ENCODE peak calls at places on chromosome 2, in six cellular contexts. L is PC-3; R is aorta; T is neuronal stem cell; M is CD8-positive, alpha-beta memory T cell; X is colonic mucosa. C is an unnamed sample. For H3K4me1, the result is how much of the 10 kb centered on the place peaks cover.

GRCh38 chr2:200239216-200239615 is 67.3 kb upstream of the SPATS2L start:
- DNase-seq in L (no peak), R (no peak), T (peak), M (peak), X (no peak), C (no peak)

GRCh38 chr2:122748552-122749011 is 993.1 kb downstream of the TSN start:
- DNase-seq in L (peak), R (no peak), T (no peak), M (no peak), X (no peak), C (no peak)

GRCh38 chr2:172839446-172839845 is 103.8 kb downstream of the RAPGEF4 start:
- DNase-seq in L (peak), R (no peak), T (no peak), M (no peak), X (no peak), C (no peak)

GRCh38 chr2:157628532-157629415 is at the start of gene ACVR1C:
- DNase-seq in L (peak), R (peak), T (peak), M (peak), X (peak), C (peak)

GRCh38 chr2:11343626-11344341 is 652 bp downstream of the ROCK2 start:
- DNase-seq in L (peak), R (peak), T (peak), M (peak), X (peak), C (peak)

GRCh38 chr2:37672104-37672869 is 845 bp upstream of the CDC42EP3 start:
- DNase-seq in L (peak), R (peak), T (peak), M (peak), X (peak), C (peak)

GRCh38 chr2:54021702-54022101 is 50.9 kb upstream of the PSME4 start:
- DNase-seq in L (no peak), R (no peak), T (no peak), M (no peak), X (no peak), C (no peak)

GRCh38 chr2:185299867-185300266 is 438.7 kb upstream of the FSIP2 start:
- DNase-seq in L (no peak), R (no peak), T (no peak), M (no peak), X (no peak), C (no peak)

GRCh38 chr2:237883951-237884392 is 24.5 kb downstream of the RAMP1 start:
- DNase-seq in L (no peak), R (peak), T (no peak), M (no peak), X (no peak), C (no peak)

GRCh38 chr2:40256649-40257048 is 195.2 kb downstream of the SLC8A1 start:
- DNase-seq in L (peak), R (no peak), T (peak), M (no peak), X (no peak), C (no peak)

GRCh38 chr2:205889073-205889472 is 196.9 kb downstream of the INO80D start:
- DNase-seq in L (peak), R (no peak), T (no peak), M (no peak), X (no peak), C (peak)

GRCh38 chr2:124149571-124149970 is 124.5 kb downstream of the CNTNAP5 start:
- DNase-seq in L (no peak), R (no peak), T (no peak), M (no peak), X (no peak), C (no peak)

GRCh38 chr2:144607899-144608477 is 88.1 kb upstream of the ZEB2 start:
- DNase-seq in L (no peak), R (no peak), T (no peak), M (no peak), X (peak), C (peak)

GRCh38 chr2:240627736-240628506 is 2.6 kb downstream of the GPR35 start:
- DNase-seq in L (no peak), R (peak), T (no peak), M (no peak), X (no peak), C (no peak)

GRCh38 chr2:46497726-46498125 is 18.4 kb downstream of the TMEM247 start:
- DNase-seq in L (no peak), R (no peak), T (no peak), M (no peak), X (no peak), C (no peak)

GRCh38 chr2:62884514-62884913 is 166.1 kb upstream of the OTX1 start:
- DNase-seq in L (no peak), R (no peak), T (no peak), M (no peak), X (no peak), C (no peak)

GRCh38 chr2:208488668-208489564 is 82.3 kb downstream of the PTH2R start:
- DNase-seq in L (no peak), R (no peak), T (no peak), M (no peak), X (no peak), C (no peak)

GRCh38 chr2:68569604-68570003 is 73.8 kb upstream of the PROKR1 start:
- DNase-seq in L (peak), R (no peak), T (no peak), M (no peak), X (no peak), C (no peak)

GRCh38 chr2:109213646-109214417 is 84.8 kb downstream of the SH3RF3 start:
- DNase-seq in L (peak), R (no peak), T (no peak), M (peak), X (no peak), C (peak)

GRCh38 chr2:69694894-69695849 is 46.8 kb upstream of the ANXA4 start:
- DNase-seq in L (peak), R (no peak), T (no peak), M (no peak), X (no peak), C (no peak)

GRCh38 chr2:233240897-233241296 is 10.6 kb upstream of the ATG16L1 start:
- DNase-seq in L (peak), R (no peak), T (no peak), M (peak), X (no peak), C (no peak)

GRCh38 chr2:228507870-228508269 is 326.4 kb upstream of the SPHKAP start:
- DNase-seq in L (no peak), R (no peak), T (no peak), M (no peak), X (no peak), C (peak)

GRCh38 chr2:26492749-26493515 is 15.0 kb upstream of the OTOF start:
- DNase-seq in L (no peak), R (peak), T (no peak), M (no peak), X (no peak), C (no peak)

GRCh38 chr2:227297052-227297451 is 28.0 kb upstream of the MFF start:
- DNase-seq in L (no peak), R (no peak), T (no peak), M (no peak), X (no peak), C (no peak)

GRCh38 chr2:77064324-77064723 is 457.9 kb downstream of the LRRTM4 start:
- DNase-seq in L (no peak), R (no peak), T (no peak), M (no peak), X (no peak), C (no peak)

GRCh38 chr2:8574196-8575010 is 107.5 kb upstream of the ID2 start:
- DNase-seq in L (no peak), R (peak), T (no peak), M (no peak), X (peak), C (no peak)

GRCh38 chr2:127763776-127764175 is 47.2 kb downstream of the WDR33 start:
- DNase-seq in L (no peak), R (no peak), T (no peak), M (no peak), X (no peak), C (no peak)

GRCh38 chr2:204027105-204027504 is 90.5 kb downstream of the ICOS start:
- DNase-seq in L (peak), R (no peak), T (no peak), M (peak), X (no peak), C (no peak)

GRCh38 chr2:7704296-7704865 is 787.2 kb downstream of the RNF144A start:
- DNase-seq in L (no peak), R (no peak), T (no peak), M (no peak), X (no peak), C (no peak)

GRCh38 chr2:72919414-72920316 is 2.3 kb downstream of the EMX1 start:
- DNase-seq in L (no peak), R (peak), T (no peak), M (no peak), X (no peak), C (no peak)

GRCh38 chr2:172173307-172173706 is 70.6 kb upstream of the DLX2 start:
- DNase-seq in L (no peak), R (no peak), T (no peak), M (no peak), X (no peak), C (no peak)

GRCh38 chr2:152910970-152911369 is 192.6 kb downstream of the ARL6IP6 start:
- DNase-seq in L (no peak), R (no peak), T (no peak), M (no peak), X (no peak), C (no peak)

GRCh38 chr2:40809156-40809555 is 357.3 kb upstream of the SLC8A1 start:
- DNase-seq in L (no peak), R (no peak), T (no peak), M (no peak), X (no peak), C (no peak)

GRCh38 chr2:128032092-128032491 is 4.2 kb upstream of the SAP130 start:
- DNase-seq in L (peak), R (no peak), T (no peak), M (no peak), X (no peak), C (no peak)

DNA sequence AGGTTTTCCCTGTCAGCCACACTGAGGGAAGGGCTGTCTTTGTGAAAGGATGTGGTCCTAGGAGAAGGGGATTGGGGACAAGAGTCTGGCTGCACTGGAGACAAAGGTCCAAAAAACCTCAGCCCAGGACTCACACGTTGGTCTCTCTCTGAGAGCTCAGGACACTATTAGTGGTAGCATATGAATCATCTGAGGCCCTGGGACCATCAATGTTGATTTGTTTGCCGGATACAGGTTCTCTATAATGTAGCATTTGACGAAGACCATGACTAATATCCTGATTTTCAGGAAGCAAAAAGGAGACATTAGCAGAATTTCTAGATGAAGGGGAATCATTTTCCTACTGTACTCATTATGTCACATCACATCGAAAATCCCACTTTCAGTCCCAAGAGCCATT is 22.2 kb upstream of the DNAH6 start:
- DNase-seq in L (peak), R (no peak), T (no peak), M (no peak), X (no peak), C (peak)
- H3K4me3 ChIP-seq in L (no peak), R (no peak), T (no peak), M (no peak), X (no peak), C (no peak)

GRCh38 chr2:239369631-239370161 is 31.1 kb downstream of the HDAC4 start:
- DNase-seq in L (no peak), R (peak), T (no peak), M (peak), X (no peak), C (no peak)
- H3K27ac ChIP-seq in L (no peak), R (no peak), T (no peak), M (peak), X (no peak), C (no peak)

GRCh38 chr2:25259744-25260124 is 82.0 kb downstream of the DNMT3A start:
- DNase-seq in L (no peak), R (no peak), T (no peak), M (no peak), X (no peak), C (no peak)
- H3K4me1 ChIP-seq in L (under half), R (under half), T (half or more), M (under half), X (under half), C (under half)

DNA sequence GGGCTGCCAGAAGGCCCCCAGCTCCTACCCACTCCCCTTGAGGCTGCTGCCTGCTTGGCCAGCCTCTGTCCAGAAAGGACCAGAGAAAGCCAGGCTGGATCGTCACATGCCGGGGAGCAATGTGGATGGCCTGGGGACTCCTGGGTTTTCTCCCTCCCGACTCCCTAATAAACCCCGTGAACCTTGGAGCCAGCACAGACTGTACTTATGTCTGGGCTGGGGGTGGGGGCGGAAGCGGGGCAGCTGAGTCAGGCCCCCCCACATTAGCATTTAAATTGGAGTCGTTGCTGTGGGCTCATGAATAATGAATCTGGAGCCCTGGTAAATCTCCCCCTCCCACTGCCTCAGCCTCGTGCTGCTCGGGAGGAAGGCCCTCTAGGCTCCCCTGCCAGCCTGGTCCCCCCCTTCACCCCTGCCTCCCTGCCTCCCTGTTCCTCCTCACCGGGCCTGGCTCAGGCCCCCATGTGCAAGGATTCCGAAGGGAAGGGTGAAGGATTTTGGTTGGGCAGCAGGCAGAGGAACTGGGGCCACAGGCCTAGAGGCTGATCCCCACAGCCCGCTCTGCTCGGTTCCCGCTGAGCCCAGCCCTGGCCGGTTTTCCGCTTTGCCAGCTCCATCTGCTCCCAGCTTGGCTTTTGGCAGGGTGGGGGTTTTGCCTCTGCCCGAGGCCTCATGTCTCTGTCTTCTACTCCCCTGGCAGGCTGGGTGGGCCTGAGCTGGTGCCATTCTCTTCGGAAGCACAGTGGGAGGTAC is 7.3 kb upstream of the ASIC4 start:
- DNase-seq in L (no peak), R (no peak), T (no peak), M (no peak), X (no peak), C (no peak)
- H3K4me3 ChIP-seq in L (no peak), R (no peak), T (no peak), M (no peak), X (no peak), C (no peak)

C was measured in cardiac muscle cell.